ENCODE peak calls at places on chromosomes 6 and 20, in ten cellular contexts. One of them, this sample, is unnamed. For H3K4me1, the result is how much of the 10 kb centered on the place peaks cover.

GRCh38 chr6:16148498-16148897 is 19.6 kb downstream of the MYLIP start:
- DNase-seq in transverse colon: peak
- DNase-seq in stomach: peak
- DNase-seq in endothelial cell of umbilical vein: no peak
- DNase-seq in suprapubic skin: no peak
- DNase-seq in breast epithelium: no peak
- DNase-seq in sigmoid colon: no peak
- DNase-seq in H1: no peak
- DNase-seq in HepG2: peak
- DNase-seq in HCT116: no peak
- DNase-seq in this sample: no peak

GRCh38 chr6:121309768-121310473 is 24.4 kb downstream of the TBC1D32 start:
- DNase-seq in transverse colon: no peak
- DNase-seq in sigmoid colon: no peak
- DNase-seq in HepG2: no peak
- DNase-seq in suprapubic skin: no peak
- DNase-seq in H1: no peak
- DNase-seq in breast epithelium: no peak
- DNase-seq in stomach: no peak
- DNase-seq in endothelial cell of umbilical vein: no peak
- DNase-seq in HCT116: no peak
- DNase-seq in this sample: no peak

GRCh38 chr20:60095456-60095855 is 137.2 kb downstream of the CDH26 start:
- DNase-seq in breast epithelium: no peak
- DNase-seq in sigmoid colon: peak
- DNase-seq in H1: no peak
- DNase-seq in suprapubic skin: no peak
- DNase-seq in stomach: no peak
- DNase-seq in endothelial cell of umbilical vein: no peak
- DNase-seq in HepG2: no peak
- DNase-seq in HCT116: no peak
- DNase-seq in transverse colon: no peak
- DNase-seq in this sample: no peak

GRCh38 chr20:19114410-19114809 is 98.0 kb upstream of the SLC24A3 start:
- DNase-seq in HCT116: no peak
- DNase-seq in endothelial cell of umbilical vein: no peak
- DNase-seq in stomach: no peak
- DNase-seq in breast epithelium: no peak
- DNase-seq in sigmoid colon: no peak
- DNase-seq in HepG2: no peak
- DNase-seq in suprapubic skin: no peak
- DNase-seq in transverse colon: no peak
- DNase-seq in H1: no peak
- DNase-seq in this sample: no peak

GRCh38 chr6:27478141-27478705 is 5.3 kb upstream of the ZNF184 start:
- DNase-seq in stomach: no peak
- DNase-seq in H1: no peak
- DNase-seq in suprapubic skin: no peak
- DNase-seq in HepG2: no peak
- DNase-seq in HCT116: no peak
- DNase-seq in endothelial cell of umbilical vein: no peak
- DNase-seq in breast epithelium: no peak
- DNase-seq in transverse colon: no peak
- DNase-seq in sigmoid colon: no peak
- DNase-seq in this sample: no peak

GRCh38 chr20:25054133-25054820 is 3.7 kb downstream of the ACSS1 start:
- DNase-seq in suprapubic skin: no peak
- DNase-seq in endothelial cell of umbilical vein: no peak
- DNase-seq in HepG2: peak
- DNase-seq in transverse colon: peak
- DNase-seq in H1: no peak
- DNase-seq in breast epithelium: no peak
- DNase-seq in HCT116: no peak
- DNase-seq in sigmoid colon: peak
- DNase-seq in stomach: peak
- DNase-seq in this sample: no peak

GRCh38 chr6:47810885-47811284 is 29.1 kb downstream of the OPN5 start:
- DNase-seq in sigmoid colon: no peak
- DNase-seq in transverse colon: no peak
- DNase-seq in endothelial cell of umbilical vein: no peak
- DNase-seq in H1: no peak
- DNase-seq in HCT116: no peak
- DNase-seq in breast epithelium: no peak
- DNase-seq in suprapubic skin: no peak
- DNase-seq in HepG2: peak
- DNase-seq in stomach: no peak
- DNase-seq in this sample: no peak

GRCh38 chr20:59044295-59044694 is 1.7 kb upstream of the PRELID3B start:
- DNase-seq in HCT116: no peak
- DNase-seq in stomach: no peak
- DNase-seq in endothelial cell of umbilical vein: no peak
- DNase-seq in suprapubic skin: no peak
- DNase-seq in breast epithelium: no peak
- DNase-seq in H1: no peak
- DNase-seq in transverse colon: no peak
- DNase-seq in sigmoid colon: no peak
- DNase-seq in HepG2: no peak
- DNase-seq in this sample: no peak

DNA sequence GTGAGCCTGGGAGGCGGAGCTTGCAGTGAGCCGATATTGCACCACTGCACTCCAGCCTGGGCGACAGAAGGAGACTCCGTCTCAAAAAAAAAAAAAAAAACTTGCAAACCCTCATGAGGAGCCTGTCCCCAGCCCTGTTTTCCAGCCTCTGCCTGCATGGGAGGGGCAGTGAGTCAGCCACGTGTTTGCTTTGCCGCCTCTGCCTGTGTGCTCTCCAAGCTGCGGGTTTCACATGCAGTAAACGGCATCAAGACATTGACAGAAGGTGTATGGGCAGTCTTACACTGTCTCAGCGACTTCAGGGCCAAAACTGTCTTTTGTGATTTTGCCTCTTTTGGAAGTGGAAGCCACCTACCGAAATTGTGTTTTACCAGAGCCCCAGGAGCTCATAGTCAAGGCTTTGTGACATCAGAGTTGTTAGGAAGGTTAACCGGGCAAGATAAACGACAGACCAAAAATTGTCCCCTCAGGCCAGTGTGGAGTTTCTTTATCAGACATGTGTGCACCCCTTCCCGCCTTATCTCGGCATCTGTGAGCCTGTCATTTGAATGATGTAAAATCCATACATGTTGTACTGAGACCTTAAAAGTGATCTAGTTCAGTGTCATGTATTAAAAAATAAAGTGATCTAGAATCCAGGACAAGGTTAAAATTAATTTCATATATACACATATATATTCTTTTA is 52.8 kb downstream of the RPP40 start:
- DNase-seq in H1: no peak
- DNase-seq in HCT116: no peak
- DNase-seq in transverse colon: no peak
- DNase-seq in endothelial cell of umbilical vein: no peak
- DNase-seq in breast epithelium: no peak
- DNase-seq in stomach: no peak
- DNase-seq in HepG2: no peak
- DNase-seq in sigmoid colon: no peak
- DNase-seq in suprapubic skin: no peak
- DNase-seq in this sample: no peak
- H3K4me1 ChIP-seq in H1: under half
- H3K4me1 ChIP-seq in HCT116: under half
- H3K4me1 ChIP-seq in transverse colon: under half
- H3K4me1 ChIP-seq in endothelial cell of umbilical vein: under half
- H3K4me1 ChIP-seq in breast epithelium: under half
- H3K4me1 ChIP-seq in stomach: under half
- H3K4me1 ChIP-seq in HepG2: under half
- H3K4me1 ChIP-seq in sigmoid colon: under half
- H3K4me1 ChIP-seq in suprapubic skin: under half
- H3K4me1 ChIP-seq in this sample: under half

GRCh38 chr6:99119109-99120031 is 171.6 kb upstream of the FBXL4 start:
- DNase-seq in HCT116: peak
- DNase-seq in H1: no peak
- DNase-seq in stomach: no peak
- DNase-seq in endothelial cell of umbilical vein: peak
- DNase-seq in suprapubic skin: no peak
- DNase-seq in transverse colon: no peak
- DNase-seq in sigmoid colon: no peak
- DNase-seq in breast epithelium: no peak
- DNase-seq in HepG2: peak
- DNase-seq in this sample: peak
- TF ChIP-seq POLR2AphosphoS5 in HCT116: no peak
- TF ChIP-seq POLR2AphosphoS5 in H1: no peak
- TF ChIP-seq POLR2AphosphoS5 in stomach: no peak
- TF ChIP-seq POLR2AphosphoS5 in endothelial cell of umbilical vein: no peak
- TF ChIP-seq POLR2AphosphoS5 in suprapubic skin: no peak
- TF ChIP-seq POLR2AphosphoS5 in transverse colon: no peak
- TF ChIP-seq POLR2AphosphoS5 in sigmoid colon: no peak
- TF ChIP-seq POLR2AphosphoS5 in breast epithelium: no peak
- TF ChIP-seq POLR2AphosphoS5 in HepG2: no peak
- TF ChIP-seq POLR2AphosphoS5 in this sample: no peak

GRCh38 chr6:7239590-7239948 is 73.4 kb downstream of the SSR1 start:
- DNase-seq in transverse colon: no peak
- DNase-seq in H1: no peak
- DNase-seq in breast epithelium: no peak
- DNase-seq in sigmoid colon: no peak
- DNase-seq in HepG2: peak
- DNase-seq in suprapubic skin: no peak
- DNase-seq in HCT116: no peak
- DNase-seq in endothelial cell of umbilical vein: no peak
- DNase-seq in stomach: no peak
- DNase-seq in this sample: no peak

GRCh38 chr6:7238526-7238899 is 74.5 kb downstream of the SSR1 start:
- DNase-seq in H1: no peak
- DNase-seq in suprapubic skin: no peak
- DNase-seq in sigmoid colon: no peak
- DNase-seq in endothelial cell of umbilical vein: no peak
- DNase-seq in transverse colon: no peak
- DNase-seq in breast epithelium: no peak
- DNase-seq in HepG2: no peak
- DNase-seq in HCT116: no peak
- DNase-seq in stomach: no peak
- DNase-seq in this sample: no peak

GRCh38 chr6:7238900-7239589 is 74.0 kb downstream of the SSR1 start:
- DNase-seq in transverse colon: peak
- DNase-seq in HCT116: peak
- DNase-seq in sigmoid colon: peak
- DNase-seq in stomach: peak
- DNase-seq in H1: no peak
- DNase-seq in suprapubic skin: peak
- DNase-seq in endothelial cell of umbilical vein: peak
- DNase-seq in breast epithelium: peak
- DNase-seq in HepG2: peak
- DNase-seq in this sample: peak

GRCh38 chr6:7236312-7237209 is 76.4 kb downstream of the SSR1 start:
- DNase-seq in H1: no peak
- DNase-seq in sigmoid colon: no peak
- DNase-seq in HepG2: no peak
- DNase-seq in suprapubic skin: peak
- DNase-seq in breast epithelium: no peak
- DNase-seq in HCT116: peak
- DNase-seq in stomach: no peak
- DNase-seq in transverse colon: peak
- DNase-seq in endothelial cell of umbilical vein: no peak
- DNase-seq in this sample: no peak

DNA sequence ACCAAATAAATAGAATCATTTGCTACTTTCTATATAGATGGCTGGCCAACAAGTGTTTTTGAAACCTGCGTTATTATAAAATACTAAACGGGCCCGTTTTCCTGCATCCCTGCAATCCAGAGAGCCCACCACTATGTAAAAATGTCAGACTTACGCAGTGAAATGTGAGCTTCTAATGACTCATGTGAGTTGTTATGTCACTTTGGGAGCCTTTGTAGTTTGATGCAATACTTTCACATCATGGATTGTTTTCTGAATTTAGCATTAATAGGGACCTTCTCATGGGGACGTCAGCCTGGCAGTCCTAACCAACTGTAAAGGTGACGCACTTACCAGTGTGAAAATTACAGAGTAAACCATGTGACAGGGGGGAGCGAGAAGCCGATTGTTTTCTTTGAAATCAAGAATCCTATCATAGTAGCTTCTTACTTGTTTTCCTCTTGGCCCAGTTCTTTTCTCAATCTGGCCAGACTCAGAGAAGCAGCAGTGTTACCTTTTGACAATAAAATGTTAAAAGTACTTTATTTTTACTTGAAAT is 75.3 kb downstream of the SSR1 start:
- DNase-seq in breast epithelium: no peak
- DNase-seq in HepG2: no peak
- DNase-seq in suprapubic skin: peak
- DNase-seq in HCT116: no peak
- DNase-seq in H1: no peak
- DNase-seq in endothelial cell of umbilical vein: no peak
- DNase-seq in sigmoid colon: no peak
- DNase-seq in transverse colon: no peak
- DNase-seq in stomach: no peak
- DNase-seq in this sample: no peak
- TF ChIP-seq POLR2A in breast epithelium: no peak
- TF ChIP-seq POLR2A in HepG2: no peak
- TF ChIP-seq POLR2A in suprapubic skin: no peak
- TF ChIP-seq POLR2A in HCT116: no peak
- TF ChIP-seq POLR2A in H1: no peak
- TF ChIP-seq POLR2A in endothelial cell of umbilical vein: no peak
- TF ChIP-seq POLR2A in sigmoid colon: no peak
- TF ChIP-seq POLR2A in transverse colon: no peak
- TF ChIP-seq POLR2A in stomach: no peak
- TF ChIP-seq POLR2A in this sample: no peak

GRCh38 chr6:123423130-123423529 is 213.6 kb downstream of the TRDN start:
- DNase-seq in sigmoid colon: no peak
- DNase-seq in HepG2: no peak
- DNase-seq in suprapubic skin: no peak
- DNase-seq in endothelial cell of umbilical vein: no peak
- DNase-seq in transverse colon: no peak
- DNase-seq in HCT116: no peak
- DNase-seq in H1: no peak
- DNase-seq in stomach: no peak
- DNase-seq in breast epithelium: no peak
- DNase-seq in this sample: no peak

GRCh38 chr6:123415844-123416468 is 220.8 kb downstream of the TRDN start:
- DNase-seq in stomach: peak
- DNase-seq in endothelial cell of umbilical vein: peak
- DNase-seq in HepG2: peak
- DNase-seq in transverse colon: peak
- DNase-seq in HCT116: peak
- DNase-seq in suprapubic skin: no peak
- DNase-seq in H1: no peak
- DNase-seq in breast epithelium: peak
- DNase-seq in sigmoid colon: no peak
- DNase-seq in this sample: peak

GRCh38 chr6:123417411-123417810 is 219.3 kb downstream of the TRDN start:
- DNase-seq in H1: no peak
- DNase-seq in breast epithelium: no peak
- DNase-seq in HepG2: no peak
- DNase-seq in HCT116: no peak
- DNase-seq in sigmoid colon: no peak
- DNase-seq in transverse colon: no peak
- DNase-seq in endothelial cell of umbilical vein: no peak
- DNase-seq in stomach: no peak
- DNase-seq in suprapubic skin: no peak
- DNase-seq in this sample: no peak

DNA sequence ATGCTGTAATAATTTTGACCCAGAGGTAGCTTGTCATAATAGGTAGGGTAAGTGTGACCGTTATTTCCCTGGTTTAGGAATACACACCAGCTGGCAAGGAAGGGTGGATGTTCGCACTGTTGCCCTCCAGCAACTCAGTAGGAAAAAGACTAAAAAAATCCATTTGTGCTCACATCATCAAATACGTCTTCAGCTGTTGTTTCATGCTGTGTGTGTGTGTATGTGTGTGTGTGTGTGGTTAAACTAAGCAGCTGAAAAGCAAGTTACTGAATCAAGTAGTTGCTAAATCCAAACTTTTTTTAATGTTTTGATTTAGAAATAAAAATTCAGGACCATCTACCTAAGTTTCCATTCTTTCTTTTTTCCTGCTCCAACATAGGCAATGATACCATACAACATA is 218.6 kb downstream of the TRDN start:
- DNase-seq in HepG2: no peak
- DNase-seq in breast epithelium: no peak
- DNase-seq in endothelial cell of umbilical vein: no peak
- DNase-seq in H1: no peak
- DNase-seq in sigmoid colon: no peak
- DNase-seq in suprapubic skin: no peak
- DNase-seq in stomach: no peak
- DNase-seq in HCT116: no peak
- DNase-seq in transverse colon: no peak
- DNase-seq in this sample: no peak
- H3K4me1 ChIP-seq in HepG2: under half
- H3K4me1 ChIP-seq in breast epithelium: under half
- H3K4me1 ChIP-seq in endothelial cell of umbilical vein: under half
- H3K4me1 ChIP-seq in H1: under half
- H3K4me1 ChIP-seq in sigmoid colon: under half
- H3K4me1 ChIP-seq in suprapubic skin: under half
- H3K4me1 ChIP-seq in stomach: under half
- H3K4me1 ChIP-seq in HCT116: under half
- H3K4me1 ChIP-seq in transverse colon: under half
- H3K4me1 ChIP-seq in this sample: under half